ENCODE peak calls at places on chromosomes 6 and 20, in six cellular contexts. E is H9; Z is mesothelial cell of epicardium; W is type B pancreatic cell; P is CD8-positive, alpha-beta T cell; O is AG04449. U is an unnamed sample.

GRCh38 chr6:56311086-56311485 is 63.7 kb upstream of the COL21A1 start:
- DNase-seq in O (no peak), P (no peak), E (no peak), W (no peak), Z (no peak), U (no peak)

GRCh38 chr6:161265975-161266374 is 7.9 kb downstream of the AGPAT4 start:
- DNase-seq in W (no peak), P (no peak), E (no peak), O (no peak), Z (no peak), U (no peak)

GRCh38 chr20:59121714-59122376 is 41.8 kb upstream of the ZNF831 start:
- DNase-seq in W (no peak), O (no peak), P (no peak), Z (no peak), E (peak; percentile 57), U (no peak)

GRCh38 chr6:170027111-170028043 is 263.5 kb downstream of the DLL1 start:
- DNase-seq in E (no peak), W (peak; percentile 47), P (no peak), Z (no peak), O (no peak), U (no peak)

GRCh38 chr20:49541733-49542513 is 26.0 kb downstream of the PTGIS start:
- DNase-seq in W (no peak), P (peak; percentile 51), Z (peak; percentile 61), O (no peak), E (peak; percentile 81), U (peak; percentile 42)

GRCh38 chr20:44946266-44946852 is 13.8 kb downstream of the TOMM34 start:
- DNase-seq in O (no peak), Z (no peak), W (no peak), P (no peak), E (no peak), U (no peak)

GRCh38 chr20:51554538-51555165 is 12.1 kb upstream of the NFATC2 start:
- DNase-seq in W (no peak), E (no peak), Z (no peak), O (peak; percentile 41), P (no peak), U (no peak)

GRCh38 chr20:35312348-35312747 is 20.1 kb upstream of the FAM83C start:
- DNase-seq in O (peak; percentile 87), P (no peak), E (no peak), Z (no peak), W (no peak), U (no peak)

GRCh38 chr6:31898200-31899011 is 908 bp upstream of the EHMT2 start:
- DNase-seq in W (no peak), O (no peak), E (peak; percentile 54), Z (no peak), P (peak; percentile 21), U (no peak)

GRCh38 chr20:59177266-59178250 is 13.9 kb downstream of the ZNF831 start:
- DNase-seq in O (no peak), P (peak; percentile 48), W (no peak), E (no peak), Z (no peak), U (no peak)

GRCh38 chr6:116078522-116078921 is 17.8 kb upstream of the FRK start:
- DNase-seq in Z (no peak), P (no peak), E (no peak), W (no peak), O (no peak), U (no peak)
- TF ChIP-seq CTCF in Z (no peak), P (no peak), E (peak; percentile 39), W (peak; percentile 34), O (no peak), U (peak; percentile 26)

DNA sequence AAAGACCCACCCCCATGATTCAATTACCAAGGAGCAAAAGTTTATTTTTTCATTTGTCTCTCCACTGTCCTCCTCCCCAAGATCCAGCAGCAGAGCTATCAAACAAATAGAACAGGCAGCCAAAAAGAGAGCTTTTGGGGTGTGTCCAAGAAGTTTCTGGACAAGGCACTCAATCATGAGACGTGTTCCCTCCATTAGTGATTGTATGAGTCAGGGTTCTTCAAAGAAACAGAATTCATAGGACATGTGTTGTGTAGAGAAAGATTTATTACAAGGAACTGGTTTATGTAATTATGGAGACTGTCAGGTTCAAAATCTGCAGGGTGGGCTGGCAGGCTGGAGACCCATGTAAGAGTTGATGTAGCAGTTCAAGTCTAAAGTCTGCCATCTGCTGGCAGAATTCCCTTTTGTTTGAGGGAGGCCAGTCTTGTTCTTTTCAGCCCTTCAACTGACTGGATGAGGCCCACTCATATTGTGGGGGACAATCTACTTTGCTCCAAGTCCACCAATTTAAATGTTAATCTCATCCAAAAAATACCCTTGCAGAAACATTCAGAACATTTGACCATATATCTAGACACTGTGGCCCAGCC is 248.1 kb upstream of the OPRM1 start:
- DNase-seq in Z (no peak), W (no peak), O (no peak), E (peak; percentile 38), P (no peak), U (no peak)
- TF ChIP-seq CTCF in Z (no peak), W (peak; percentile 43), O (no peak), E (peak; percentile 62), P (no peak), U (peak; percentile 16)

DNA sequence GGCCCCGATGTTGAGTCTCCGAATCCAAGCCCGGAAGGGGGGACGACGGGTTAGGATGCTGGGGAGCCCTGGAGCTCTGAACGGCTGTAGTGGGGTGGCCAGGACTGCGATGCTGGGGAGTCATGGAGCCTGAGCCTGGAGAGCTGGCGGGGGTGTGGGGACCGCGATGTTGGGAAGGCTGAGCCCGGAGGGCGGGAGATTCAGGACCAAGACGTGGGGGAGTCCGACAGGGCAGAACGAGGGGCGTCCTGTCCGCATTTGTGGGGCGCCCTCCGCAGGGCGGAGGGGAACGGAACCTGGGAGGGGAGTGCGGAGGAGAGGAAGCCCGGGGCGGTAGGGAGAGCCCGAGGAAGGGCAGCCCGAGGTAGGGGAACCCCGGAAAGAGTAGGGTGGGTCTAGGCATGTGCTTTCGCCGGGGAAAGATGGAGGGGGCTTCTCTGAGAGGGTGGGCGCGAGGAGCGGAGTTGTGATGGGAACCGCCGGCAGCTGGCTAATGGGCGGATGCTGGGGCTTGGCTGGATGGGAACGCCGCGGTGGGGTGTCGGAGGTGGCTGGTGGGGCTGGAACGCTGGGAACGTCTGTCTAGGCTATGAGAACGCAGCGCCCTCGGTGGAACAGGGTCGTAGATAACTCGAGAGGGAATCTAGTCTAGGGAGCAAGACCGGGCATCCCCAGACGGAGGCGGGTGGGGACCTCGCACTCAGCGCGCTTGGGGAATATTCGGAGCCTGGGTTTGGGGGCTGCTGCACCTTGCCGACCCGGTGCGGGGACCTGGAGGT is 681 bp downstream of the PAQR8 start:
- DNase-seq in W (peak; percentile 71), Z (peak; percentile 45), E (peak; percentile 58), P (peak; percentile 49), O (no peak), U (peak; percentile 13)
- TF ChIP-seq CTCF in W (no peak), Z (no peak), E (no peak), P (no peak), O (peak; percentile 12), U (no peak)

GRCh38 chr20:57332105-57333089 is 2.8 kb downstream of the SPO11 start:
- DNase-seq in W (no peak), O (no peak), E (no peak), Z (no peak), P (no peak), U (no peak)
- TF ChIP-seq CTCF in W (peak; percentile 63), O (no peak), E (peak; percentile 69), Z (no peak), P (no peak), U (peak; percentile 61)

DNA sequence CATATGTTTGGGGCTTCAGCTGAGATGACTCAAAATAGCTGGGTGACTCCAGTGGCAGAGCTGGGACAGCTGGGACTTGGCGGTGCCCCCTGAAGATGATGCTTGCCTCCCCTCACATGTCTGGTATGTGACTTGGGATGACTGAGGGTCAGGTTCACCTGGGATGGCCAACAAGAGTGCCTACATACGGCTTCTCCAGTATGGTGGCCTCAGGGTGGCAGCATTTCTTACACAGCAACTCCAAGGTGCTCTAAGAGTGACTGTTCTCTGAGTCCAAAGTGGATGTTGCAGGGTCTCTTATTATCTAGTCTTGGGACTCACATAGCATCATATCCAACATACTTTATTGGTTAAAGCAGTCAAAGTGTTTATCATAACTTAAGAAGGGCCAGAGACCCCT is 87.8 kb upstream of the CENPW start:
- DNase-seq in Z (no peak), O (no peak), P (no peak), E (peak; percentile 46), W (no peak), U (no peak)
- TF ChIP-seq CTCF in Z (no peak), O (no peak), P (no peak), E (peak; percentile 45), W (no peak), U (no peak)

DNA sequence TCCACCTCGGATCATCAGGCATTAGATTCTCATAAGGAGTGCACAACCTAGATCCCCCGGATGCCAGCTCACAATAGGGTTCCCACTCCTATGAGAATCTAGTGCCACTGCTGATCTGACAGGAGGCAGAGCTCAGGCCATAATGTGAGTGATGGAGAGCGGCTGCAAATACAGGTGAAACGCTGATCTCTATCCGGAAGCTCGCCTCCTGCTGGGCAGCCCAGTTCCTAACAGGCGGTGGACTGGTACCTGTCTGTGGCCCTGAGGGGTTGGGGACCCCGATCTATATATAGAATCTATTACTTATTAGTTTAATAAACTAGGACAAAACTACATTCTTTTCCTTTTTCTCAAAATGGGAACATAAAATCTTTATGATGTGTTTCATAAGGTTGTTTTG is 741.9 kb downstream of the RFPL4B start:
- DNase-seq in W (no peak), Z (no peak), E (peak; percentile 54), P (no peak), O (no peak), U (no peak)
- TF ChIP-seq CTCF in W (no peak), Z (no peak), E (peak; percentile 67), P (no peak), O (no peak), U (no peak)

GRCh38 chr20:24684954-24685691 is 215.7 kb downstream of the SYNDIG1 start:
- DNase-seq in Z (no peak), P (no peak), W (no peak), O (no peak), E (peak; percentile 54), U (no peak)
- TF ChIP-seq CTCF in Z (no peak), P (no peak), W (no peak), O (no peak), E (peak; percentile 52), U (no peak)

GRCh38 chr6:104995989-104996617 is 39.2 kb downstream of the LIN28B start:
- DNase-seq in W (no peak), O (no peak), E (no peak), Z (no peak), P (no peak), U (no peak)
- TF ChIP-seq CTCF in W (no peak), O (no peak), E (no peak), Z (no peak), P (no peak), U (no peak)

GRCh38 chr6:68634503-68635411 is at the start of gene ADGRB3:
- DNase-seq in W (peak; percentile 83), O (no peak), E (peak; percentile 77), Z (peak; percentile 86), P (no peak), U (peak; percentile 80)
- TF ChIP-seq CTCF in W (peak; percentile 62), O (no peak), E (peak; percentile 19), Z (no peak), P (no peak), U (peak; percentile 37)

U was measured in progenitor cell of endocrine pancreas.